ENCODE peak calls at places on chromosomes 11 and 22, in five cellular contexts. M is GM13977, N is fibroblast of lung, A is HFF-Myc, H is chondrocyte. O is an unnamed sample.

GRCh38 chr11:9069256-9069655 is 22.1 kb downstream of the SCUBE2 start:
- DNase-seq in A (no peak), N (no peak), M (no peak), H (no peak), O (no peak)

GRCh38 chr22:28245579-28246224 is 326.6 kb upstream of the PITPNB start:
- DNase-seq in H (no peak), N (peak; percentile 53), M (no peak), A (no peak), O (no peak)

GRCh38 chr11:94876645-94877445 is 96.5 kb downstream of the CWC15 start:
- DNase-seq in H (no peak), N (peak; percentile 97), A (peak; percentile 88), M (peak; percentile 79), O (peak; percentile 90)

GRCh38 chr11:130909650-130910049 is 6.6 kb downstream of the SNX19 start:
- DNase-seq in N (peak; percentile 89), H (no peak), M (no peak), A (no peak), O (no peak)

GRCh38 chr11:78660451-78660850 is 85.8 kb upstream of the NARS2 start:
- DNase-seq in H (no peak), M (no peak), N (no peak), A (no peak), O (peak; percentile 92)

GRCh38 chr11:67648140-67648795 is 2.3 kb downstream of the ACY3 start:
- DNase-seq in N (no peak), A (no peak), H (no peak), M (peak; percentile 77), O (no peak)

GRCh38 chr11:2375964-2376551 is 1.1 kb upstream of the CD81 start:
- DNase-seq in M (no peak), H (peak; percentile 63), A (no peak), N (no peak), O (no peak)

GRCh38 chr11:110715541-110715940 is 3.3 kb upstream of the ARHGAP20 start:
- DNase-seq in M (no peak), H (no peak), A (no peak), N (peak; percentile 75), O (no peak)

GRCh38 chr22:28911777-28912669 is 28.7 kb downstream of the ZNRF3 start:
- DNase-seq in H (no peak), N (peak; percentile 59), M (no peak), A (peak; percentile 24), O (peak; percentile 37)

GRCh38 chr11:93623938-93624337 is 37.5 kb upstream of the CEP295 start:
- DNase-seq in M (no peak), A (no peak), H (no peak), N (no peak), O (no peak)

GRCh38 chr11:116360542-116360941 is 412.2 kb downstream of the BUD13 start:
- DNase-seq in H (no peak), M (no peak), A (no peak), N (no peak), O (no peak)

GRCh38 chr11:27861706-27862430 is 161.6 kb upstream of the BDNF start:
- DNase-seq in M (no peak), N (peak; percentile 95), A (peak; percentile 52), H (no peak), O (peak; percentile 82)

GRCh38 chr11:4095509-4096230 is 1.1 kb downstream of the RRM1 start:
- DNase-seq in M (no peak), N (peak; percentile 65), A (no peak), H (no peak), O (no peak)

GRCh38 chr11:11882539-11882938 is 40.8 kb downstream of the USP47 start:
- DNase-seq in N (no peak), H (no peak), A (no peak), M (no peak), O (no peak)

GRCh38 chr11:32960553-32961164 is 55.0 kb upstream of the DEPDC7 start:
- DNase-seq in M (peak; percentile 24), A (peak; percentile 12), N (peak; percentile 40), H (no peak), O (peak; percentile 50)

GRCh38 chr11:8913961-8914660 is 3.1 kb downstream of the AKIP1 start:
- DNase-seq in H (no peak), A (no peak), M (peak; percentile 62), N (peak; percentile 54), O (no peak)

GRCh38 chr11:66181632-66182345 is 86.7 kb upstream of the RAB1B start:
- DNase-seq in A (no peak), M (no peak), H (no peak), N (no peak), O (no peak)

GRCh38 chr22:42353883-42354727 is 78.1 kb downstream of the NFAM1 start:
- DNase-seq in N (no peak), A (peak; percentile 81), H (no peak), M (no peak), O (no peak)

GRCh38 chr11:79535606-79536005 is 94.8 kb upstream of the TENM4 start:
- DNase-seq in M (no peak), N (no peak), H (no peak), A (no peak), O (no peak)

GRCh38 chr11:78299000-78299712 is 110.4 kb downstream of the USP35 start:
- DNase-seq in M (no peak), A (no peak), N (no peak), H (no peak), O (no peak)

GRCh38 chr11:3147257-3147619 is 17.9 kb downstream of the OSBPL5 start:
- DNase-seq in H (no peak), A (no peak), M (no peak), N (peak; percentile 10), O (no peak)

GRCh38 chr11:11842426-11843008 is 745 bp downstream of the USP47 start:
- DNase-seq in M (peak; percentile 71), H (no peak), N (peak; percentile 84), A (peak; percentile 52), O (no peak)

GRCh38 chr11:112805658-112806057 is 155.6 kb upstream of the NCAM1 start:
- DNase-seq in A (no peak), H (no peak), N (no peak), M (no peak), O (no peak)

GRCh38 chr22:42932857-42933782 is 76.0 kb upstream of the ARFGAP3 start:
- DNase-seq in H (no peak), A (no peak), M (peak; percentile 71), N (peak; percentile 50), O (no peak)

GRCh38 chr11:75801362-75802021 is 13.5 kb upstream of the UVRAG start:
- DNase-seq in N (no peak), H (no peak), M (no peak), A (no peak), O (no peak)

GRCh38 chr22:44729391-44730012 is 22.9 kb upstream of the ARHGAP8 start:
- DNase-seq in H (no peak), M (no peak), N (peak; percentile 66), A (peak; percentile 47), O (peak; percentile 23)

GRCh38 chr11:11538277-11538960 is 83.4 kb downstream of the GALNT18 start:
- DNase-seq in M (no peak), N (no peak), H (no peak), A (peak; percentile 16), O (no peak)

GRCh38 chr22:25750569-25751173 is 8.7 kb downstream of the MYO18B start:
- DNase-seq in H (no peak), A (no peak), N (peak; percentile 47), M (no peak), O (no peak)

GRCh38 chr22:37403267-37403960 is 23.9 kb downstream of the ELFN2 start:
- DNase-seq in M (no peak), N (no peak), H (no peak), A (no peak), O (no peak)

GRCh38 chr11:76995177-76995576 is 39.0 kb upstream of the B3GNT6 start:
- DNase-seq in M (no peak), H (no peak), N (no peak), A (no peak), O (no peak)
- TF ChIP-seq CTCF in M (no peak), H (no peak), N (no peak), A (no peak), O (no peak)

GRCh38 chr11:118657238-118657637 is 22.2 kb downstream of the TREH start:
- DNase-seq in A (no peak), H (no peak), M (no peak), N (no peak), O (no peak)

GRCh38 chr11:118657709-118658108 is 21.7 kb downstream of the TREH start:
- DNase-seq in M (no peak), N (no peak), H (no peak), A (no peak), O (no peak)

GRCh38 chr11:118659956-118660645 is 19.3 kb downstream of the TREH start:
- DNase-seq in A (no peak), N (no peak), M (no peak), H (no peak), O (no peak)

GRCh38 chr11:118659314-118659939 is 20.0 kb downstream of the TREH start:
- DNase-seq in M (peak; percentile 92), N (peak; percentile 68), A (peak; percentile 29), H (peak; percentile 96), O (peak; percentile 35)

GRCh38 chr11:118658372-118659313 is 20.8 kb downstream of the TREH start:
- DNase-seq in N (peak; percentile 26), M (no peak), H (no peak), A (no peak), O (no peak)
- TF ChIP-seq CTCF in N (no peak), M (no peak), H (no peak), A (no peak), O (peak; percentile 25)

GRCh38 chr22:40654522-40655167 is 18.1 kb upstream of the MRTFA start:
- DNase-seq in A (peak; percentile 48), M (no peak), H (no peak), N (peak; percentile 84), O (no peak)
- TF ChIP-seq CTCF in A (peak; percentile 9), M (no peak), H (peak; percentile 65), N (peak; percentile 18), O (peak; percentile 9)

DNA sequence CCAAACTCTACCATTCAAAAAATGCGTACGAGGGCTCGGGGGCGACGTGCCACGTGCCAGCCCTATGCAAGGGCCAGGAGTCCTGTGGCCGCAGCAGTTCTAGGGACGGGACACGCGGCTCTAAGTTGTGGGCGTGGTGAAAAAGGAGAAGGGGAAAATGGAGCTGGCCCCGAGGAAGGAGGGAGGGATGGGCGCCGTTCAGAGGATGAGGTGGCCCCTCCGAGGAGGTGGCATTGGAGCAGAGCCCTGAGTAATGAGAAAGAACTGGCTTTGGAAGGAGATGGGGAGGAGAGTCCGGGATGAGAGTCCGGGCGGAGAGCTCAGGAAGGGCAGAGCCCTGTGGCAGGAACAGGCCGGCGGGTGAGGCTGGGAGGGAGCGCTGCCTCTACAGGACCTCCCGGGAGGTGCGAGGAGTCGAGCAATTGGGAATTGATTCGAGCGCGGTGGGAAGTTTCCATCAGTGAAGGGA is 21.0 kb downstream of the OTUB1 start:
- DNase-seq in H (no peak), N (peak; percentile 34), A (no peak), M (no peak), O (no peak)
- TF ChIP-seq CTCF in H (no peak), N (no peak), A (peak; percentile 6), M (no peak), O (peak; percentile 10)